ENCODE peak calls at places on chromosomes 13 and 19, in eight cellular contexts. One of them, this sample, is unnamed.

GRCh38 chr13:104823709-104824108 is 1711.8 kb downstream of the EFNB2 start:
- DNase-seq in colonic mucosa: no peak
- DNase-seq in Caco-2: no peak
- DNase-seq in Peyer's patch: no peak
- DNase-seq in esophagus squamous epithelium: no peak
- DNase-seq in aorta: no peak
- DNase-seq in small intestine: no peak
- DNase-seq in neural progenitor cell: no peak
- DNase-seq in this sample: no peak

GRCh38 chr13:36918246-36919060 is 1.6 kb downstream of the SMAD9 start:
- DNase-seq in small intestine: no peak
- DNase-seq in Caco-2: no peak
- DNase-seq in Peyer's patch: no peak
- DNase-seq in neural progenitor cell: peak; percentile 69
- DNase-seq in aorta: no peak
- DNase-seq in esophagus squamous epithelium: no peak
- DNase-seq in colonic mucosa: no peak
- DNase-seq in this sample: no peak

GRCh38 chr13:109642358-109642757 is 144.0 kb downstream of the IRS2 start:
- DNase-seq in aorta: no peak
- DNase-seq in Caco-2: no peak
- DNase-seq in neural progenitor cell: no peak
- DNase-seq in esophagus squamous epithelium: no peak
- DNase-seq in colonic mucosa: no peak
- DNase-seq in small intestine: no peak
- DNase-seq in Peyer's patch: no peak
- DNase-seq in this sample: no peak

GRCh38 chr13:43830481-43830873 is 43.7 kb upstream of the ENOX1 start:
- DNase-seq in aorta: no peak
- DNase-seq in Caco-2: no peak
- DNase-seq in small intestine: no peak
- DNase-seq in neural progenitor cell: no peak
- DNase-seq in esophagus squamous epithelium: no peak
- DNase-seq in Peyer's patch: no peak
- DNase-seq in colonic mucosa: no peak
- DNase-seq in this sample: no peak

GRCh38 chr13:85377783-85378182 is 421.4 kb downstream of the SLITRK6 start:
- DNase-seq in Caco-2: no peak
- DNase-seq in esophagus squamous epithelium: no peak
- DNase-seq in neural progenitor cell: no peak
- DNase-seq in small intestine: no peak
- DNase-seq in Peyer's patch: no peak
- DNase-seq in aorta: no peak
- DNase-seq in colonic mucosa: no peak
- DNase-seq in this sample: no peak

GRCh38 chr19:39086401-39086800 is 2.2 kb downstream of the ACP7 start:
- DNase-seq in aorta: no peak
- DNase-seq in small intestine: no peak
- DNase-seq in esophagus squamous epithelium: no peak
- DNase-seq in neural progenitor cell: no peak
- DNase-seq in Peyer's patch: no peak
- DNase-seq in colonic mucosa: no peak
- DNase-seq in Caco-2: no peak
- DNase-seq in this sample: no peak

GRCh38 chr13:113122571-113123225 is at the start of gene F10:
- DNase-seq in aorta: peak; percentile 78
- DNase-seq in Caco-2: peak; percentile 95
- DNase-seq in neural progenitor cell: peak; percentile 72
- DNase-seq in esophagus squamous epithelium: no peak
- DNase-seq in small intestine: peak; percentile 94
- DNase-seq in colonic mucosa: peak; percentile 81
- DNase-seq in Peyer's patch: peak; percentile 89
- DNase-seq in this sample: no peak

GRCh38 chr13:84137292-84137691 is 255.0 kb upstream of the SLITRK1 start:
- DNase-seq in Peyer's patch: no peak
- DNase-seq in neural progenitor cell: no peak
- DNase-seq in colonic mucosa: no peak
- DNase-seq in small intestine: peak; percentile 35
- DNase-seq in Caco-2: no peak
- DNase-seq in aorta: no peak
- DNase-seq in esophagus squamous epithelium: no peak
- DNase-seq in this sample: no peak

GRCh38 chr13:28324181-28324789 is 170.6 kb downstream of the FLT1 start:
- DNase-seq in aorta: peak; percentile 54
- DNase-seq in colonic mucosa: peak; percentile 71
- DNase-seq in esophagus squamous epithelium: no peak
- DNase-seq in neural progenitor cell: peak; percentile 84
- DNase-seq in Peyer's patch: no peak
- DNase-seq in small intestine: peak; percentile 59
- DNase-seq in Caco-2: peak; percentile 75
- DNase-seq in this sample: no peak

GRCh38 chr13:101092985-101093384 is 323.3 kb downstream of the NALCN start:
- DNase-seq in Caco-2: no peak
- DNase-seq in Peyer's patch: no peak
- DNase-seq in esophagus squamous epithelium: no peak
- DNase-seq in small intestine: no peak
- DNase-seq in neural progenitor cell: no peak
- DNase-seq in colonic mucosa: no peak
- DNase-seq in aorta: no peak
- DNase-seq in this sample: no peak

GRCh38 chr19:6501740-6502648 is at the start of gene TUBB4A:
- DNase-seq in Peyer's patch: peak; percentile 46
- DNase-seq in esophagus squamous epithelium: no peak
- DNase-seq in Caco-2: no peak
- DNase-seq in colonic mucosa: no peak
- DNase-seq in aorta: no peak
- DNase-seq in neural progenitor cell: peak; percentile 56
- DNase-seq in small intestine: no peak
- DNase-seq in this sample: no peak

GRCh38 chr19:35110974-35111373 is 4.6 kb upstream of the FXYD3 start:
- DNase-seq in small intestine: no peak
- DNase-seq in Peyer's patch: no peak
- DNase-seq in colonic mucosa: no peak
- DNase-seq in aorta: no peak
- DNase-seq in esophagus squamous epithelium: no peak
- DNase-seq in Caco-2: no peak
- DNase-seq in neural progenitor cell: no peak
- DNase-seq in this sample: no peak
- H3K4me1 ChIP-seq in small intestine: peaks cover 2% of the 10 kb centered on the region
- H3K4me1 ChIP-seq in Peyer's patch: no peaks in the 10 kb centered on the region
- H3K4me1 ChIP-seq in colonic mucosa: peaks cover 6% of the 10 kb centered on the region
- H3K4me1 ChIP-seq in aorta: no peaks in the 10 kb centered on the region
- H3K4me1 ChIP-seq in esophagus squamous epithelium: peaks cover 28% of the 10 kb centered on the region
- H3K4me1 ChIP-seq in Caco-2: peaks cover 18% of the 10 kb centered on the region
- H3K4me1 ChIP-seq in neural progenitor cell: peaks cover 15% of the 10 kb centered on the region
- H3K4me1 ChIP-seq in this sample: peaks cover 17% of the 10 kb centered on the region

GRCh38 chr19:15291089-15291488 is 41.2 kb downstream of the BRD4 start:
- DNase-seq in Caco-2: no peak
- DNase-seq in esophagus squamous epithelium: no peak
- DNase-seq in colonic mucosa: no peak
- DNase-seq in neural progenitor cell: no peak
- DNase-seq in Peyer's patch: peak; percentile 3
- DNase-seq in aorta: no peak
- DNase-seq in small intestine: no peak
- DNase-seq in this sample: no peak
- H3K4me1 ChIP-seq in Caco-2: peaks cover 37% of the 10 kb centered on the region
- H3K4me1 ChIP-seq in esophagus squamous epithelium: peaks cover 89% of the 10 kb centered on the region
- H3K4me1 ChIP-seq in colonic mucosa: peaks cover 22% of the 10 kb centered on the region
- H3K4me1 ChIP-seq in neural progenitor cell: peaks cover 36% of the 10 kb centered on the region
- H3K4me1 ChIP-seq in Peyer's patch: peaks cover 56% of the 10 kb centered on the region
- H3K4me1 ChIP-seq in aorta: peaks cover 19% of the 10 kb centered on the region
- H3K4me1 ChIP-seq in small intestine: peaks cover 42% of the 10 kb centered on the region
- H3K4me1 ChIP-seq in this sample: peaks cover 100% of the 10 kb centered on the region

GRCh38 chr13:30377312-30377685 is 45.0 kb upstream of the UBE2L5 start:
- DNase-seq in neural progenitor cell: no peak
- DNase-seq in aorta: no peak
- DNase-seq in esophagus squamous epithelium: no peak
- DNase-seq in Peyer's patch: no peak
- DNase-seq in colonic mucosa: no peak
- DNase-seq in small intestine: no peak
- DNase-seq in Caco-2: no peak
- DNase-seq in this sample: no peak
- H3K4me1 ChIP-seq in neural progenitor cell: no peaks in the 10 kb centered on the region
- H3K4me1 ChIP-seq in aorta: no peaks in the 10 kb centered on the region
- H3K4me1 ChIP-seq in esophagus squamous epithelium: peaks cover 9% of the 10 kb centered on the region
- H3K4me1 ChIP-seq in Peyer's patch: peaks cover 33% of the 10 kb centered on the region
- H3K4me1 ChIP-seq in colonic mucosa: no peaks in the 10 kb centered on the region
- H3K4me1 ChIP-seq in small intestine: peaks cover 2% of the 10 kb centered on the region
- H3K4me1 ChIP-seq in Caco-2: peaks cover under 1% of the 10 kb centered on the region
- H3K4me1 ChIP-seq in this sample: peaks cover 31% of the 10 kb centered on the region

DNA sequence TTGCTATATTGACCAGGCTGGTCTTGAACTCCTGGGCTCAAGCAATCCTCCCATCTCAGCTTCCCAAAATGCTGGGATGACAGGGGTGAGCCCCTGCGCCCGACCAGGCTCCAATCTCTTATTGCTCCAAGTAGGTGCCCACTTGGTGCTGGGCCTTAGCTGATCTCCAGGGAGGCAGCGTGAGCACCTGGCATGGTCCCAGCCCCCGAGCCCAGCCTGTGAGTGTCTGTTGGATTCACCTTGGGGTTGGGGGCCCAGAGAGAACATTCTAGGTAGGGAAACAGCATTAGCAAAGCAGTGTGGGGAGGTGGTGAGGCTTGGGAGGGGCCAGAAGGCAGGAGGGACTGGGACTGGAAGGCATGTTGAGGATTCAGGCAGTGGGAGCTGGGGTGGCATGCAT is 45.5 kb downstream of the DNM2 start:
- DNase-seq in neural progenitor cell: no peak
- DNase-seq in esophagus squamous epithelium: no peak
- DNase-seq in small intestine: no peak
- DNase-seq in Peyer's patch: no peak
- DNase-seq in colonic mucosa: no peak
- DNase-seq in aorta: no peak
- DNase-seq in Caco-2: no peak
- DNase-seq in this sample: no peak
- H3K4me1 ChIP-seq in neural progenitor cell: no peaks in the 10 kb centered on the region
- H3K4me1 ChIP-seq in esophagus squamous epithelium: peaks cover 65% of the 10 kb centered on the region
- H3K4me1 ChIP-seq in small intestine: peaks cover 26% of the 10 kb centered on the region
- H3K4me1 ChIP-seq in Peyer's patch: peaks cover 40% of the 10 kb centered on the region
- H3K4me1 ChIP-seq in colonic mucosa: peaks cover 66% of the 10 kb centered on the region
- H3K4me1 ChIP-seq in aorta: no peaks in the 10 kb centered on the region
- H3K4me1 ChIP-seq in Caco-2: peaks cover 15% of the 10 kb centered on the region
- H3K4me1 ChIP-seq in this sample: peaks cover 72% of the 10 kb centered on the region

DNA sequence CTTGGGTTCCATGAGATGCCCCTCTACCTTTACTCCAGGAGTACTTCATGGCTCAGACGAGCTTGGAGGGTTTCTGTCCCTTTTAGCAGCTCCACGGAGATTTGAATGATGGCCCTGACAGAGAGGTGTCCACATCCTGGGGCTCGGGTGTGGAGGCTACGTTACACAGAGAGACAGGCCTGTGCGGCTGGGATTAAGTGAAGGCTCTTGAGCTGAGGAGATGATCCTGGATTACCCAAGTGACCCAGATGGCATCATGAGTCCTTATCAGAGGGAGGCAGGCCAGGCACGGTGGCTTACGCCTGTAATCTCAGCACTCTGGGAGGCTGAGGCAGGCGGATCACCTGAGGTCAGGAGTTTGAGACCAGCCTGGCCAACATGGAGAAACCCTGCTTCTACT is 12.4 kb downstream of the DPP9 start:
- DNase-seq in Caco-2: no peak
- DNase-seq in neural progenitor cell: no peak
- DNase-seq in aorta: no peak
- DNase-seq in small intestine: no peak
- DNase-seq in Peyer's patch: no peak
- DNase-seq in esophagus squamous epithelium: no peak
- DNase-seq in colonic mucosa: no peak
- DNase-seq in this sample: no peak
- H3K4me1 ChIP-seq in Caco-2: peaks cover 12% of the 10 kb centered on the region
- H3K4me1 ChIP-seq in neural progenitor cell: no peaks in the 10 kb centered on the region
- H3K4me1 ChIP-seq in aorta: no peaks in the 10 kb centered on the region
- H3K4me1 ChIP-seq in small intestine: no peaks in the 10 kb centered on the region
- H3K4me1 ChIP-seq in Peyer's patch: no peaks in the 10 kb centered on the region
- H3K4me1 ChIP-seq in esophagus squamous epithelium: peaks cover 21% of the 10 kb centered on the region
- H3K4me1 ChIP-seq in colonic mucosa: no peaks in the 10 kb centered on the region
- H3K4me1 ChIP-seq in this sample: peaks cover 56% of the 10 kb centered on the region

DNA sequence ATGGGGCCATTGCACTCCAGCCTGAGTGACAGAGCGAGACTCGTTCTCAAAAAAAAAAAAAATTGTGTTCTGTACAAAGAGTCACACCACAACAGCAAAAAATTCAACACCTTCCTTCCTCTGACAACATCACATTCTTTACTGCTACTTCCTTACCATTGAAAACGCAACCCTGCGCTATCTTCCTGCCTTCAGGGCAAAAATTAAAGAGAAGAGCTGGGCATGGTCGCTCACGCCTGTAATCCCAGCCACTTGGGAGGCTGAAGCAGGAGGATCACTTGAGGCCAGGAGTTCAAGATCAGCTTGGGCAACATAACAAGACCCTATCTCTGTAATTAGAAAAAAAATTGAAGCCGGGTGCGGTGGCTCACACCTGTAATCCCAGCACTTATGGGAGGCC is 9.4 kb upstream of the ZNF444 start:
- DNase-seq in esophagus squamous epithelium: no peak
- DNase-seq in neural progenitor cell: no peak
- DNase-seq in colonic mucosa: no peak
- DNase-seq in aorta: no peak
- DNase-seq in Caco-2: no peak
- DNase-seq in small intestine: no peak
- DNase-seq in Peyer's patch: no peak
- DNase-seq in this sample: no peak
- H3K4me1 ChIP-seq in esophagus squamous epithelium: no peaks in the 10 kb centered on the region
- H3K4me1 ChIP-seq in neural progenitor cell: peaks cover 19% of the 10 kb centered on the region
- H3K4me1 ChIP-seq in colonic mucosa: no peaks in the 10 kb centered on the region
- H3K4me1 ChIP-seq in aorta: no peaks in the 10 kb centered on the region
- H3K4me1 ChIP-seq in Caco-2: peaks cover 18% of the 10 kb centered on the region
- H3K4me1 ChIP-seq in small intestine: no peaks in the 10 kb centered on the region
- H3K4me1 ChIP-seq in Peyer's patch: no peaks in the 10 kb centered on the region
- H3K4me1 ChIP-seq in this sample: no peaks in the 10 kb centered on the region

GRCh38 chr13:77028202-77028601 is 1.2 kb upstream of the FBXL3 start:
- DNase-seq in colonic mucosa: no peak
- DNase-seq in Caco-2: no peak
- DNase-seq in esophagus squamous epithelium: no peak
- DNase-seq in Peyer's patch: no peak
- DNase-seq in neural progenitor cell: no peak
- DNase-seq in aorta: peak; percentile 57
- DNase-seq in small intestine: peak; percentile 25
- DNase-seq in this sample: no peak

GRCh38 chr13:77026783-77027621 is at the start of gene FBXL3:
- DNase-seq in esophagus squamous epithelium: peak; percentile 25
- DNase-seq in colonic mucosa: peak; percentile 83
- DNase-seq in Peyer's patch: peak; percentile 93
- DNase-seq in Caco-2: peak; percentile 86
- DNase-seq in small intestine: peak; percentile 84
- DNase-seq in aorta: peak; percentile 90
- DNase-seq in neural progenitor cell: peak; percentile 93
- DNase-seq in this sample: no peak

GRCh38 chr13:77022341-77022740 is 4.6 kb downstream of the FBXL3 start:
- DNase-seq in aorta: no peak
- DNase-seq in small intestine: no peak
- DNase-seq in esophagus squamous epithelium: no peak
- DNase-seq in Peyer's patch: no peak
- DNase-seq in colonic mucosa: no peak
- DNase-seq in neural progenitor cell: no peak
- DNase-seq in Caco-2: no peak
- DNase-seq in this sample: no peak

GRCh38 chr13:77029436-77029835 is 2.5 kb upstream of the FBXL3 start:
- DNase-seq in esophagus squamous epithelium: no peak
- DNase-seq in Caco-2: no peak
- DNase-seq in aorta: no peak
- DNase-seq in Peyer's patch: no peak
- DNase-seq in small intestine: no peak
- DNase-seq in neural progenitor cell: no peak
- DNase-seq in colonic mucosa: no peak
- DNase-seq in this sample: no peak

GRCh38 chr13:77026255-77026782 is 640 bp downstream of the FBXL3 start:
- DNase-seq in small intestine: peak; percentile 93
- DNase-seq in esophagus squamous epithelium: peak; percentile 53
- DNase-seq in Caco-2: peak; percentile 85
- DNase-seq in neural progenitor cell: peak; percentile 76
- DNase-seq in colonic mucosa: peak; percentile 93
- DNase-seq in aorta: peak; percentile 86
- DNase-seq in Peyer's patch: peak; percentile 95
- DNase-seq in this sample: peak; percentile 92
- H3K4me1 ChIP-seq in small intestine: peaks cover 8% of the 10 kb centered on the region
- H3K4me1 ChIP-seq in esophagus squamous epithelium: peaks cover 44% of the 10 kb centered on the region
- H3K4me1 ChIP-seq in Caco-2: peaks cover 22% of the 10 kb centered on the region
- H3K4me1 ChIP-seq in neural progenitor cell: peaks cover 31% of the 10 kb centered on the region
- H3K4me1 ChIP-seq in colonic mucosa: peaks cover 13% of the 10 kb centered on the region
- H3K4me1 ChIP-seq in aorta: no peaks in the 10 kb centered on the region
- H3K4me1 ChIP-seq in Peyer's patch: peaks cover 16% of the 10 kb centered on the region
- H3K4me1 ChIP-seq in this sample: peaks cover 58% of the 10 kb centered on the region